ENCODE peak calls at places on chromosomes 1 and 21, in six cellular contexts. B, E, F, P, Y and I are unnamed samples.
A peak's percentile ranks its signal among the peaks of the same experiment; 100 is the strongest.

GRCh38 chr1:62613890-62614289 is 16.6 kb downstream of the ANGPTL3 start:
- DNase-seq in B (no peak), E (no peak), F (no peak), P (peak; percentile 13), Y (no peak), I (no peak)

GRCh38 chr1:26664802-26665201 is 31.0 kb upstream of the ARID1A start:
- DNase-seq in B (no peak), E (no peak), F (no peak), P (no peak), Y (no peak), I (no peak)

GRCh38 chr1:183604048-183604808 is 14.0 kb upstream of the NCF2 start:
- DNase-seq in B (no peak), E (no peak), F (no peak), P (peak; percentile 42), Y (no peak), I (no peak)

GRCh38 chr1:27634982-27635362 is at the start of gene FGR:
- DNase-seq in B (no peak), E (no peak), F (no peak), P (no peak), Y (no peak), I (no peak)

GRCh38 chr1:9080704-9081291 is 11.4 kb upstream of the SLC2A5 start:
- DNase-seq in B (no peak), E (no peak), F (no peak), P (no peak), Y (no peak), I (no peak)

GRCh38 chr21:35699360-35699759 is 361.0 kb downstream of the SETD4 start:
- DNase-seq in B (no peak), E (no peak), F (no peak), P (no peak), Y (no peak), I (no peak)

GRCh38 chr1:155080250-155081228 is 1.9 kb downstream of the EFNA3 start:
- DNase-seq in B (peak; percentile 95), E (no peak), F (no peak), P (no peak), Y (no peak), I (peak; percentile 93)

GRCh38 chr21:45583831-45584509 is 41.7 kb upstream of the SLC19A1 start:
- DNase-seq in B (no peak), E (no peak), F (no peak), P (no peak), Y (no peak), I (no peak)

GRCh38 chr21:43025636-43026180 is 49.9 kb downstream of the CBS start:
- DNase-seq in B (peak; percentile 40), E (no peak), F (no peak), P (peak; percentile 68), Y (no peak), I (no peak)

GRCh38 chr1:41855713-41856112 is 63.0 kb downstream of the HIVEP3 start:
- DNase-seq in B (no peak), E (no peak), F (no peak), P (no peak), Y (no peak), I (no peak)